ENCODE peak calls at places on chromosomes 16 and 17, in four cellular contexts. G is stimulated activated CD4-positive, alpha-beta T cell treated with anti-CD3 and anti-CD28 coated beads, Interleukin-4, amount 100 ng/mL, for 4 hours; O is stimulated activated CD8-positive, alpha-beta memory T cell treated with anti-CD3 and anti-CD28 coated beads, Interleukin-4, amount 100 ng/mL, for 1 hour; D is GM04503. I is an unnamed sample.

GRCh38 chr17:75854111-75854748 is 905 bp downstream of the WBP2 start:
- DNase-seq in G (no peak), O (no peak), D (no peak), I (no peak)

GRCh38 chr17:72656114-72656763 is 436.2 kb downstream of the SLC39A11 start:
- DNase-seq in G (no peak), O (no peak), D (no peak), I (no peak)

GRCh38 chr16:4410335-4411075 is 5.9 kb downstream of the CORO7 start:
- DNase-seq in G (no peak), O (no peak), D (no peak), I (no peak)

GRCh38 chr17:78947235-78948153 is 22.3 kb upstream of the TIMP2 start:
- DNase-seq in G (no peak), O (no peak), D (no peak), I (no peak)

GRCh38 chr16:82404586-82405315 is 222.0 kb upstream of the CDH13 start:
- DNase-seq in G (no peak), O (no peak), D (no peak), I (no peak)

GRCh38 chr17:82400830-82401229 is 17.3 kb upstream of the HEXD start:
- DNase-seq in G (peak; percentile 37), O (peak; percentile 23), D (no peak), I (peak; percentile 27)

GRCh38 chr17:14396542-14396941 is 95.7 kb downstream of the HS3ST3B1 start:
- DNase-seq in G (no peak), O (no peak), D (no peak), I (no peak)

GRCh38 chr17:50905460-50905803 is 39.3 kb upstream of the TOB1 start:
- DNase-seq in G (no peak), O (no peak), D (no peak), I (no peak)

GRCh38 chr17:76270770-76271668 is 5.9 kb downstream of the UBALD2 start:
- DNase-seq in G (no peak), O (no peak), D (no peak), I (no peak)

GRCh38 chr16:10964891-10965326 is 20.5 kb downstream of the CLEC16A start:
- DNase-seq in G (peak; percentile 75), O (no peak), D (no peak), I (peak; percentile 80)

GRCh38 chr16:26905336-26905735 is 161.4 kb upstream of the C16orf82 start:
- DNase-seq in G (no peak), O (no peak), D (no peak), I (no peak)

I was measured in stimulated activated naive CD4-positive, alpha-beta T cell treated with Interleukin-2 at 50 U/mL for 16 hours.